ENCODE peak calls at places on chromosomes 4 and X, in nine cellular contexts. Y, U, A, C, M, N, Q, T and J are unnamed samples.
A peak's percentile ranks its signal among the peaks of the same experiment; 100 is the strongest.

GRCh38 chrX:131747173-131747572 is 203.3 kb downstream of the OR13H1 start:
- DNase-seq in C (no peak), U (peak; percentile 71), T (peak; percentile 71), M (peak; percentile 74), Y (no peak), N (peak; percentile 91), A (peak; percentile 88), Q (no peak), J (no peak)

GRCh38 chrX:42538405-42538804 is 239.6 kb downstream of the PPP1R2C start:
- DNase-seq in M (no peak), C (no peak), Y (no peak), N (no peak), T (no peak), A (no peak), U (no peak), Q (no peak), J (no peak)

GRCh38 chr4:1097553-1097952 is 15.8 kb downstream of the RNF212 start:
- DNase-seq in N (no peak), T (peak; percentile 72), C (no peak), M (no peak), A (no peak), Y (no peak), Q (no peak), U (no peak), J (no peak)

GRCh38 chrX:118675966-118676349 is 51.4 kb upstream of the IL13RA1 start:
- DNase-seq in N (no peak), T (no peak), M (no peak), Q (no peak), A (no peak), Y (no peak), U (no peak), C (no peak), J (no peak)

GRCh38 chr4:98987720-98988119 is 7.8 kb upstream of the METAP1 start:
- DNase-seq in Q (no peak), T (no peak), U (no peak), C (no peak), Y (no peak), M (no peak), N (no peak), A (no peak), J (no peak)

GRCh38 chr4:167021545-167022155 is 212.6 kb downstream of the SPOCK3 start:
- DNase-seq in A (peak; percentile 55), U (peak; percentile 15), M (peak; percentile 0), Q (peak; percentile 55), N (peak; percentile 82), C (peak; percentile 82), T (peak; percentile 86), Y (peak; percentile 56), J (peak; percentile 78)

GRCh38 chr4:738781-739280 is 33.2 kb downstream of the PCGF3 start:
- DNase-seq in Y (no peak), U (no peak), M (no peak), N (peak; percentile 84), C (no peak), A (no peak), Q (no peak), T (no peak), J (no peak)

GRCh38 chr4:26478330-26478729 is 12.0 kb downstream of the CCKAR start:
- DNase-seq in T (no peak), N (no peak), A (no peak), Y (no peak), M (no peak), C (no peak), U (no peak), Q (peak; percentile 32), J (no peak)

GRCh38 chrX:104972737-104973136 is 247.8 kb downstream of the TEX13A start:
- DNase-seq in Q (peak; percentile 39), U (no peak), C (no peak), M (no peak), T (no peak), A (no peak), Y (no peak), N (no peak), J (no peak)

GRCh38 chrX:51641421-51642021 is 22.8 kb upstream of the CENPVL3 start:
- DNase-seq in N (no peak), Y (no peak), Q (peak; percentile 34), U (no peak), A (peak; percentile 32), C (peak; percentile 72), M (no peak), T (no peak), J (peak; percentile 26)

GRCh38 chrX:9148626-9149385 is 114.9 kb upstream of the FAM9B start:
- DNase-seq in T (no peak), C (peak; percentile 57), N (no peak), A (no peak), M (no peak), U (peak; percentile 11), Y (no peak), Q (peak; percentile 10), J (no peak)

GRCh38 chr4:48801016-48801715 is 21.1 kb upstream of the FRYL start:
- DNase-seq in Q (no peak), A (no peak), M (no peak), T (no peak), N (no peak), C (no peak), Y (no peak), U (no peak), J (no peak)

GRCh38 chr4:3009422-3009821 is 46.1 kb downstream of the GRK4 start:
- DNase-seq in C (peak; percentile 16), T (no peak), Y (peak; percentile 23), A (no peak), M (no peak), Q (peak; percentile 82), N (no peak), U (no peak), J (no peak)

GRCh38 chr4:37686373-37687174 is at the start of gene RELL1:
- DNase-seq in Y (peak; percentile 100), Q (peak; percentile 98), A (peak; percentile 99), C (peak; percentile 100), U (peak; percentile 100), M (peak; percentile 98), T (peak; percentile 100), N (peak; percentile 100), J (peak; percentile 99)

GRCh38 chrX:925652-926061 is 286.8 kb downstream of the CRLF2 start:
- DNase-seq in N (no peak), A (no peak), Q (no peak), C (no peak), U (no peak), Y (no peak), T (peak; percentile 65), M (no peak), J (no peak)

GRCh38 chrX:135340827-135341226 is 31.5 kb downstream of the ETDC start:
- DNase-seq in Q (no peak), C (peak; percentile 26), A (no peak), M (no peak), N (no peak), Y (no peak), U (no peak), T (no peak), J (no peak)

GRCh38 chr4:127364911-127365310 is 267.8 kb upstream of the INTU start:
- DNase-seq in C (no peak), N (no peak), Q (no peak), U (no peak), Y (no peak), M (no peak), T (no peak), A (no peak), J (no peak)

GRCh38 chrX:96906741-96907140 is 23.0 kb downstream of the RPA4 start:
- DNase-seq in M (no peak), T (no peak), A (no peak), Q (no peak), N (no peak), Y (no peak), U (no peak), C (peak; percentile 68), J (no peak)

GRCh38 chrX:14528629-14529287 is 578 bp upstream of the GLRA2 start:
- DNase-seq in T (no peak), U (peak; percentile 35), Q (peak; percentile 38), Y (peak; percentile 54), A (peak; percentile 44), M (peak; percentile 17), N (peak; percentile 81), C (peak; percentile 17), J (peak; percentile 77)

GRCh38 chr4:114386637-114387233 is 211.9 kb upstream of the UGT8 start:
- DNase-seq in Q (peak; percentile 34), Y (no peak), A (peak; percentile 26), T (no peak), C (peak; percentile 70), M (no peak), U (no peak), N (no peak), J (peak; percentile 35)

GRCh38 chr4:26354491-26354890 is 33.7 kb downstream of the RBPJ start:
- DNase-seq in M (no peak), A (no peak), T (no peak), Y (no peak), C (no peak), Q (no peak), U (no peak), N (no peak), J (no peak)

GRCh38 chrX:107826286-107827136 is 845 bp downstream of the MID2 start:
- DNase-seq in Q (peak; percentile 36), N (peak; percentile 52), T (peak; percentile 86), U (peak; percentile 27), Y (peak; percentile 26), M (peak; percentile 3), A (peak; percentile 37), C (peak; percentile 66), J (peak; percentile 22)
- TF ChIP-seq CTCF in Q (no peak), N (no peak), T (no peak), U (no peak), Y (no peak), M (no peak), A (no peak), C (no peak), J (no peak)

GRCh38 chrX:153481043-153481442 is 10.7 kb upstream of the HAUS7 start:
- DNase-seq in Y (no peak), T (no peak), Q (no peak), A (no peak), U (no peak), N (no peak), M (no peak), C (no peak), J (no peak)
- TF ChIP-seq CTCF in Y (no peak), T (no peak), Q (no peak), A (no peak), U (no peak), N (no peak), M (no peak), C (no peak), J (no peak)

GRCh38 chr4:139386421-139386820 is 67.5 kb upstream of the RAB33B start:
- DNase-seq in Q (no peak), Y (no peak), N (no peak), A (no peak), C (no peak), U (no peak), M (no peak), T (no peak), J (no peak)
- TF ChIP-seq CTCF in Q (no peak), Y (no peak), N (no peak), A (no peak), C (no peak), U (no peak), M (no peak), T (no peak), J (no peak)

DNA sequence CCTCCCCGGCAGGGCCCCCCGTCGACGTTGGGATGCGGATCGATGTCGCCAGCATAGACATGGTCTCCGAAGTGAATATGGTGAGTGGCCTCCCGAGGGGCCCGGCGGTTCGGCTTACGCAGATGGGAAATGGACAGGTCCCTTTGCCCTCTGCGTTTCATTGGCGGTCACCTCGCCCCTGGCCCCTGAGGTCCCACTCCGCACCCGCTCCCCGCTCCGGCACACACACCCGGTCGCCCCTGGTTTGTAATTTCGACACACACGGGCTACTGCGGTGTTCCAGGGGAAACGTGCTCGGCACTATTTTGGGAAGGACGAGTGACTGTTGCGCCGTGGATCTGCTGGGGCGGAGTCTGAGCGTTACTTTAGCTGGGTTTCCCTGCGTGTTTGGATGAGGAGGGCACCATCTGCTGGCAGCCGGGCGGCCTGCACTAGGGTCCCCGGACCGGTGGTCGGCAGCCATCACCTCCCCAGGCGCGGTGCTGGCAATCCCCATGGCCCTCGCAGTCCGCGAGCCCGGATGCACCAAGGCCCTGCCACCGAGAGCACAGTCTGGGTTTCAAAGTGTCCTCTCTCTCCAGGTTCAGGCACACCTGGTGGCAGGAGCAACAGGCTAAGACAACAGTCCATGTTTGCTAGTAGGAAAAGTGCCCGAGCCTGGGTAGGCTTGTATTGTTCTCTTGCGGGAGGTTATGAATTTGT is 1.2 kb downstream of the GABRB1 start:
- DNase-seq in M (no peak), N (peak; percentile 49), C (peak; percentile 60), Y (peak; percentile 75), T (peak; percentile 84), A (peak; percentile 72), Q (peak; percentile 23), U (peak; percentile 9), J (peak; percentile 86)
- TF ChIP-seq CTCF in M (no peak), N (no peak), C (peak; percentile 76), Y (peak; percentile 96), T (peak; percentile 88), A (peak; percentile 90), Q (peak; percentile 75), U (no peak), J (peak; percentile 78)